ENCODE peak calls at places on chromosomes 2 and 18, in seven cellular contexts. One of them, this sample, is unnamed.

GRCh38 chr2:231533086-231533776 is 3.0 kb upstream of the NMUR1 start:
- DNase-seq in stimulated activated CD4-positive, alpha-beta T cell treated with anti-CD3 and anti-CD28 coated beads, Interleukin-15, amount 100 ng/mL, for 24 hours: no peak
- DNase-seq in AG04450: no peak
- DNase-seq in lower leg skin: no peak
- DNase-seq in substantia nigra: no peak
- DNase-seq in T-helper 9 cell: no peak
- DNase-seq in activated CD4-positive, alpha-beta T cell treated with anti-CD3 and anti-CD28 coated beads, Interleukin-2, amount 50 U/mL, for 4 hours: no peak
- DNase-seq in this sample: no peak

GRCh38 chr18:8389391-8390340 is 219.6 kb upstream of the RAB12 start:
- DNase-seq in stimulated activated CD4-positive, alpha-beta T cell treated with anti-CD3 and anti-CD28 coated beads, Interleukin-15, amount 100 ng/mL, for 24 hours: peak
- DNase-seq in AG04450: peak
- DNase-seq in lower leg skin: peak
- DNase-seq in substantia nigra: peak
- DNase-seq in T-helper 9 cell: peak
- DNase-seq in activated CD4-positive, alpha-beta T cell treated with anti-CD3 and anti-CD28 coated beads, Interleukin-2, amount 50 U/mL, for 4 hours: no peak
- DNase-seq in this sample: no peak

GRCh38 chr2:240149943-240150784 is 9.7 kb upstream of the OTOS start:
- DNase-seq in stimulated activated CD4-positive, alpha-beta T cell treated with anti-CD3 and anti-CD28 coated beads, Interleukin-15, amount 100 ng/mL, for 24 hours: peak
- DNase-seq in AG04450: no peak
- DNase-seq in lower leg skin: no peak
- DNase-seq in substantia nigra: no peak
- DNase-seq in T-helper 9 cell: peak
- DNase-seq in activated CD4-positive, alpha-beta T cell treated with anti-CD3 and anti-CD28 coated beads, Interleukin-2, amount 50 U/mL, for 4 hours: peak
- DNase-seq in this sample: no peak

GRCh38 chr2:170365686-170366085 is 187.7 kb downstream of the MYO3B start:
- DNase-seq in stimulated activated CD4-positive, alpha-beta T cell treated with anti-CD3 and anti-CD28 coated beads, Interleukin-15, amount 100 ng/mL, for 24 hours: no peak
- DNase-seq in AG04450: no peak
- DNase-seq in lower leg skin: no peak
- DNase-seq in substantia nigra: no peak
- DNase-seq in T-helper 9 cell: no peak
- DNase-seq in activated CD4-positive, alpha-beta T cell treated with anti-CD3 and anti-CD28 coated beads, Interleukin-2, amount 50 U/mL, for 4 hours: no peak
- DNase-seq in this sample: no peak

GRCh38 chr2:3379339-3379646 is 201 bp upstream of the TRAPPC12 start:
- DNase-seq in stimulated activated CD4-positive, alpha-beta T cell treated with anti-CD3 and anti-CD28 coated beads, Interleukin-15, amount 100 ng/mL, for 24 hours: no peak
- DNase-seq in AG04450: no peak
- DNase-seq in lower leg skin: no peak
- DNase-seq in substantia nigra: no peak
- DNase-seq in T-helper 9 cell: no peak
- DNase-seq in activated CD4-positive, alpha-beta T cell treated with anti-CD3 and anti-CD28 coated beads, Interleukin-2, amount 50 U/mL, for 4 hours: no peak
- DNase-seq in this sample: no peak

GRCh38 chr2:109435866-109436634 is 177.7 kb downstream of the SEPTIN10 start:
- DNase-seq in stimulated activated CD4-positive, alpha-beta T cell treated with anti-CD3 and anti-CD28 coated beads, Interleukin-15, amount 100 ng/mL, for 24 hours: no peak
- DNase-seq in AG04450: no peak
- DNase-seq in lower leg skin: peak
- DNase-seq in substantia nigra: no peak
- DNase-seq in T-helper 9 cell: no peak
- DNase-seq in activated CD4-positive, alpha-beta T cell treated with anti-CD3 and anti-CD28 coated beads, Interleukin-2, amount 50 U/mL, for 4 hours: no peak
- DNase-seq in this sample: no peak

GRCh38 chr2:25707927-25708326 is 34.5 kb upstream of the DTNB start:
- DNase-seq in stimulated activated CD4-positive, alpha-beta T cell treated with anti-CD3 and anti-CD28 coated beads, Interleukin-15, amount 100 ng/mL, for 24 hours: no peak
- DNase-seq in AG04450: no peak
- DNase-seq in lower leg skin: no peak
- DNase-seq in substantia nigra: no peak
- DNase-seq in T-helper 9 cell: no peak
- DNase-seq in activated CD4-positive, alpha-beta T cell treated with anti-CD3 and anti-CD28 coated beads, Interleukin-2, amount 50 U/mL, for 4 hours: no peak
- DNase-seq in this sample: no peak

GRCh38 chr2:224909885-224910517 is 132.3 kb downstream of the DOCK10 start:
- DNase-seq in stimulated activated CD4-positive, alpha-beta T cell treated with anti-CD3 and anti-CD28 coated beads, Interleukin-15, amount 100 ng/mL, for 24 hours: peak
- DNase-seq in AG04450: no peak
- DNase-seq in lower leg skin: peak
- DNase-seq in substantia nigra: no peak
- DNase-seq in T-helper 9 cell: no peak
- DNase-seq in activated CD4-positive, alpha-beta T cell treated with anti-CD3 and anti-CD28 coated beads, Interleukin-2, amount 50 U/mL, for 4 hours: no peak
- DNase-seq in this sample: peak

GRCh38 chr2:65045651-65046050 is 10.6 kb upstream of the CEP68 start:
- DNase-seq in stimulated activated CD4-positive, alpha-beta T cell treated with anti-CD3 and anti-CD28 coated beads, Interleukin-15, amount 100 ng/mL, for 24 hours: no peak
- DNase-seq in AG04450: no peak
- DNase-seq in lower leg skin: no peak
- DNase-seq in substantia nigra: no peak
- DNase-seq in T-helper 9 cell: no peak
- DNase-seq in activated CD4-positive, alpha-beta T cell treated with anti-CD3 and anti-CD28 coated beads, Interleukin-2, amount 50 U/mL, for 4 hours: no peak
- DNase-seq in this sample: no peak

GRCh38 chr18:79507076-79507545 is 111.4 kb downstream of the NFATC1 start:
- DNase-seq in stimulated activated CD4-positive, alpha-beta T cell treated with anti-CD3 and anti-CD28 coated beads, Interleukin-15, amount 100 ng/mL, for 24 hours: peak
- DNase-seq in AG04450: no peak
- DNase-seq in lower leg skin: peak
- DNase-seq in substantia nigra: peak
- DNase-seq in T-helper 9 cell: no peak
- DNase-seq in activated CD4-positive, alpha-beta T cell treated with anti-CD3 and anti-CD28 coated beads, Interleukin-2, amount 50 U/mL, for 4 hours: no peak
- DNase-seq in this sample: no peak

GRCh38 chr2:56380861-56381260 is 197.1 kb downstream of the CCDC85A start:
- DNase-seq in stimulated activated CD4-positive, alpha-beta T cell treated with anti-CD3 and anti-CD28 coated beads, Interleukin-15, amount 100 ng/mL, for 24 hours: no peak
- DNase-seq in AG04450: no peak
- DNase-seq in lower leg skin: no peak
- DNase-seq in substantia nigra: no peak
- DNase-seq in T-helper 9 cell: no peak
- DNase-seq in activated CD4-positive, alpha-beta T cell treated with anti-CD3 and anti-CD28 coated beads, Interleukin-2, amount 50 U/mL, for 4 hours: no peak
- DNase-seq in this sample: no peak

GRCh38 chr2:33133436-33133835 is 186.7 kb downstream of the LTBP1 start:
- DNase-seq in stimulated activated CD4-positive, alpha-beta T cell treated with anti-CD3 and anti-CD28 coated beads, Interleukin-15, amount 100 ng/mL, for 24 hours: no peak
- DNase-seq in AG04450: no peak
- DNase-seq in lower leg skin: no peak
- DNase-seq in substantia nigra: no peak
- DNase-seq in T-helper 9 cell: no peak
- DNase-seq in activated CD4-positive, alpha-beta T cell treated with anti-CD3 and anti-CD28 coated beads, Interleukin-2, amount 50 U/mL, for 4 hours: no peak
- DNase-seq in this sample: no peak

GRCh38 chr2:52269696-52270485 is 1238.0 kb upstream of the NRXN1 start:
- DNase-seq in stimulated activated CD4-positive, alpha-beta T cell treated with anti-CD3 and anti-CD28 coated beads, Interleukin-15, amount 100 ng/mL, for 24 hours: no peak
- DNase-seq in AG04450: peak
- DNase-seq in lower leg skin: no peak
- DNase-seq in substantia nigra: no peak
- DNase-seq in T-helper 9 cell: no peak
- DNase-seq in activated CD4-positive, alpha-beta T cell treated with anti-CD3 and anti-CD28 coated beads, Interleukin-2, amount 50 U/mL, for 4 hours: no peak
- DNase-seq in this sample: no peak

This sample was measured in SIG-M5.